ENCODE peak calls at places on chromosomes 7 and 10, in four cellular contexts. One of them, this sample, is unnamed.

GRCh38 chr7:122790558-122790957 is 87.8 kb upstream of the RNF148 start:
- DNase-seq in neural progenitor cell: no peak
- DNase-seq in left ventricle myocardium inferior: no peak
- DNase-seq in CD4-positive, CD25-positive, alpha-beta regulatory T cell: no peak
- DNase-seq in this sample: no peak

GRCh38 chr7:35555386-35555785 is 139.5 kb downstream of the HERPUD2 start:
- DNase-seq in neural progenitor cell: no peak
- DNase-seq in left ventricle myocardium inferior: no peak
- DNase-seq in CD4-positive, CD25-positive, alpha-beta regulatory T cell: no peak
- DNase-seq in this sample: no peak

GRCh38 chr7:75614390-75614789 is 122.3 kb downstream of the SPDYE5 start:
- DNase-seq in neural progenitor cell: no peak
- DNase-seq in left ventricle myocardium inferior: no peak
- DNase-seq in CD4-positive, CD25-positive, alpha-beta regulatory T cell: no peak
- DNase-seq in this sample: no peak

GRCh38 chr10:106577266-106577665 is 587.2 kb downstream of the SORCS1 start:
- DNase-seq in neural progenitor cell: peak; percentile 4
- DNase-seq in left ventricle myocardium inferior: no peak
- DNase-seq in CD4-positive, CD25-positive, alpha-beta regulatory T cell: no peak
- DNase-seq in this sample: no peak

GRCh38 chr7:70693690-70694356 is 438.1 kb upstream of the GALNT17 start:
- DNase-seq in neural progenitor cell: peak; percentile 91
- DNase-seq in left ventricle myocardium inferior: peak; percentile 83
- DNase-seq in CD4-positive, CD25-positive, alpha-beta regulatory T cell: no peak
- DNase-seq in this sample: peak; percentile 95

GRCh38 chr7:33420311-33420710 is 290.9 kb downstream of the BBS9 start:
- DNase-seq in neural progenitor cell: no peak
- DNase-seq in left ventricle myocardium inferior: no peak
- DNase-seq in CD4-positive, CD25-positive, alpha-beta regulatory T cell: no peak
- DNase-seq in this sample: no peak

GRCh38 chr7:3138992-3139391 is 95.3 kb upstream of the CARD11 start:
- DNase-seq in neural progenitor cell: no peak
- DNase-seq in left ventricle myocardium inferior: no peak
- DNase-seq in CD4-positive, CD25-positive, alpha-beta regulatory T cell: no peak
- DNase-seq in this sample: no peak

GRCh38 chr7:4833176-4833575 is 28.7 kb downstream of the PAPOLB start:
- DNase-seq in neural progenitor cell: no peak
- DNase-seq in left ventricle myocardium inferior: no peak
- DNase-seq in CD4-positive, CD25-positive, alpha-beta regulatory T cell: no peak
- DNase-seq in this sample: no peak

GRCh38 chr10:24349379-24350110 is 140.6 kb downstream of the KIAA1217 start:
- DNase-seq in neural progenitor cell: no peak
- DNase-seq in left ventricle myocardium inferior: no peak
- DNase-seq in CD4-positive, CD25-positive, alpha-beta regulatory T cell: no peak
- DNase-seq in this sample: no peak

GRCh38 chr7:158257516-158258410 is 329.9 kb downstream of the PTPRN2 start:
- DNase-seq in neural progenitor cell: no peak
- DNase-seq in left ventricle myocardium inferior: no peak
- DNase-seq in CD4-positive, CD25-positive, alpha-beta regulatory T cell: no peak
- DNase-seq in this sample: peak; percentile 38
- H3K9me3 ChIP-seq in neural progenitor cell: no peaks in the 10 kb centered on the region
- H3K9me3 ChIP-seq in left ventricle myocardium inferior: no peaks in the 10 kb centered on the region
- H3K9me3 ChIP-seq in CD4-positive, CD25-positive, alpha-beta regulatory T cell: no peaks in the 10 kb centered on the region
- H3K9me3 ChIP-seq in this sample: no peaks in the 10 kb centered on the region

DNA sequence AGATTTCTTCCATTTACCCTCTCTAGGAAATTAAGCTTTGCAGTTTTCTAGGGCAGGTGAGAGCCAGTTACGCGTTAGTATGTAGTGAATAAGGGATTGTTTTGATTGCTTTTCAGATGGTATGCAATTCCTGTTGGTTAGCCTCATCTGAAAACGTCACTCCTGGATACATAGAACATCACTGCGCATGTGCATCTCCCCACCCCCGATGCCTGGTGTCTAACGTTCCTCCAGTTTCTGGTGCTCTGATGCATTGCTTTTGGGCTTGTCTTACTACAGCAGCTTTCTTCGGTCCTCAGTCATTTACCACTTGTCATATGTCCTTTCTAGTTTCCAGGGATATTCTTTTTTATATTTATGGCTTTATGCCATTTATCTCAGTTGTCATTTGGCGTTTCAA is 22.5 kb downstream of the MLLT10 start:
- DNase-seq in neural progenitor cell: no peak
- DNase-seq in left ventricle myocardium inferior: no peak
- DNase-seq in CD4-positive, CD25-positive, alpha-beta regulatory T cell: no peak
- DNase-seq in this sample: no peak
- H3K36me3 ChIP-seq in neural progenitor cell: peaks cover 20% of the 10 kb centered on the region
- H3K36me3 ChIP-seq in left ventricle myocardium inferior: peaks cover 67% of the 10 kb centered on the region
- H3K36me3 ChIP-seq in CD4-positive, CD25-positive, alpha-beta regulatory T cell: peaks cover 49% of the 10 kb centered on the region
- H3K36me3 ChIP-seq in this sample: peaks cover 7% of the 10 kb centered on the region

GRCh38 chr10:58260334-58260733 is 7.4 kb downstream of the IPMK start:
- DNase-seq in neural progenitor cell: no peak
- DNase-seq in left ventricle myocardium inferior: no peak
- DNase-seq in CD4-positive, CD25-positive, alpha-beta regulatory T cell: no peak
- DNase-seq in this sample: no peak
- H3K27me3 ChIP-seq in neural progenitor cell: no peaks in the 10 kb centered on the region
- H3K27me3 ChIP-seq in left ventricle myocardium inferior: no peaks in the 10 kb centered on the region
- H3K27me3 ChIP-seq in CD4-positive, CD25-positive, alpha-beta regulatory T cell: no peaks in the 10 kb centered on the region
- H3K27me3 ChIP-seq in this sample: no peaks in the 10 kb centered on the region

DNA sequence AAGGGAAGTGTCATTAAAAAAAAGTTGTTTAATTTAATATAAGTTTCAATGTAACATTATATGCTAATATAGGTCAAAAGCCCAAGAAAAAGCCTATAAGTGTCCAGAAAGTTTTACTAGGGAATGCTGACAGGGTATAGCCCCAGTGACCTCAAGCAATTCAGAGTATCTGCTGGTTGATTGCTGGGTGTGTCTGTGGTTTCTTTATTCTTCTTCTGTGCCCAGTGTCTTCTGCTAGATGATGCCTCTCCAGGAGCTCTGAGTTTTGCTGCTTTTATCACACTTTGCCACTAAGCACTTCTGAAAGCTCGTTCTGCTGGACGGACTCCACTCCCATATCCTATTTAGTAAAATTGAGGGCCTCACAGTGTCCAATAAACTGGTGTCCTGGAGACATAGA is 212.2 kb upstream of the NRG3 start:
- DNase-seq in neural progenitor cell: no peak
- DNase-seq in left ventricle myocardium inferior: no peak
- DNase-seq in CD4-positive, CD25-positive, alpha-beta regulatory T cell: no peak
- DNase-seq in this sample: no peak
- H3K9me3 ChIP-seq in neural progenitor cell: no peaks in the 10 kb centered on the region
- H3K9me3 ChIP-seq in left ventricle myocardium inferior: peaks cover 7% of the 10 kb centered on the region
- H3K9me3 ChIP-seq in CD4-positive, CD25-positive, alpha-beta regulatory T cell: peaks cover 2% of the 10 kb centered on the region
- H3K9me3 ChIP-seq in this sample: no peaks in the 10 kb centered on the region

GRCh38 chr7:158685727-158686126 is 18.9 kb downstream of the NCAPG2 start:
- DNase-seq in neural progenitor cell: no peak
- DNase-seq in left ventricle myocardium inferior: no peak
- DNase-seq in CD4-positive, CD25-positive, alpha-beta regulatory T cell: no peak
- DNase-seq in this sample: no peak

GRCh38 chr7:158683541-158683940 is 21.1 kb downstream of the NCAPG2 start:
- DNase-seq in neural progenitor cell: no peak
- DNase-seq in left ventricle myocardium inferior: no peak
- DNase-seq in CD4-positive, CD25-positive, alpha-beta regulatory T cell: no peak
- DNase-seq in this sample: no peak

GRCh38 chr7:158680754-158681153 is 23.9 kb downstream of the NCAPG2 start:
- DNase-seq in neural progenitor cell: no peak
- DNase-seq in left ventricle myocardium inferior: no peak
- DNase-seq in CD4-positive, CD25-positive, alpha-beta regulatory T cell: no peak
- DNase-seq in this sample: no peak

GRCh38 chr7:158684329-158684728 is 20.3 kb downstream of the NCAPG2 start:
- DNase-seq in neural progenitor cell: no peak
- DNase-seq in left ventricle myocardium inferior: no peak
- DNase-seq in CD4-positive, CD25-positive, alpha-beta regulatory T cell: no peak
- DNase-seq in this sample: no peak

GRCh38 chr7:158682456-158682855 is 22.1 kb downstream of the NCAPG2 start:
- DNase-seq in neural progenitor cell: no peak
- DNase-seq in left ventricle myocardium inferior: no peak
- DNase-seq in CD4-positive, CD25-positive, alpha-beta regulatory T cell: no peak
- DNase-seq in this sample: no peak
- H3K36me3 ChIP-seq in neural progenitor cell: peaks cover 8% of the 10 kb centered on the region
- H3K36me3 ChIP-seq in left ventricle myocardium inferior: peaks cover 36% of the 10 kb centered on the region
- H3K36me3 ChIP-seq in CD4-positive, CD25-positive, alpha-beta regulatory T cell: peaks cover 13% of the 10 kb centered on the region
- H3K36me3 ChIP-seq in this sample: peaks cover 3% of the 10 kb centered on the region

GRCh38 chr7:157006829-157007469 is 3.5 kb downstream of the MNX1 start:
- DNase-seq in neural progenitor cell: no peak
- DNase-seq in left ventricle myocardium inferior: no peak
- DNase-seq in CD4-positive, CD25-positive, alpha-beta regulatory T cell: no peak
- DNase-seq in this sample: no peak
- H3K27me3 ChIP-seq in neural progenitor cell: peaks cover 98% of the 10 kb centered on the region
- H3K27me3 ChIP-seq in left ventricle myocardium inferior: peaks cover 98% of the 10 kb centered on the region
- H3K27me3 ChIP-seq in CD4-positive, CD25-positive, alpha-beta regulatory T cell: peaks cover 14% of the 10 kb centered on the region
- H3K27me3 ChIP-seq in this sample: peaks cover 96% of the 10 kb centered on the region

GRCh38 chr7:157805716-157806115 is 468.9 kb downstream of the DNAJB6 start:
- DNase-seq in neural progenitor cell: no peak
- DNase-seq in left ventricle myocardium inferior: no peak
- DNase-seq in CD4-positive, CD25-positive, alpha-beta regulatory T cell: no peak
- DNase-seq in this sample: no peak
- H3K9me3 ChIP-seq in neural progenitor cell: peaks cover 5% of the 10 kb centered on the region
- H3K9me3 ChIP-seq in left ventricle myocardium inferior: peaks cover 26% of the 10 kb centered on the region
- H3K9me3 ChIP-seq in CD4-positive, CD25-positive, alpha-beta regulatory T cell: no peaks in the 10 kb centered on the region
- H3K9me3 ChIP-seq in this sample: no peaks in the 10 kb centered on the region